ENCODE peak calls at places on chromosomes 16 and 17, in eight cellular contexts. L is tibial artery; M is foreskin keratinocyte; U is heart left ventricle; C is CD8-positive, alpha-beta T cell; S is MCF 10A; T is breast epithelium; E is BE2C. N is an unnamed sample.

GRCh38 chr17:78993241-78993956 is 13.7 kb upstream of the LGALS3BP start:
- DNase-seq in S (peak), T (peak), U (peak), C (peak), E (peak), L (peak), M (no peak), N (no peak)

GRCh38 chr17:7512105-7512504 is 27.9 kb downstream of the POLR2A start:
- DNase-seq in T (no peak), M (no peak), U (no peak), L (no peak), S (no peak), E (no peak), C (no peak), N (no peak)

GRCh38 chr17:33968350-33969044 is 286.6 kb upstream of the CCL2 start:
- DNase-seq in T (no peak), E (no peak), U (no peak), M (no peak), S (no peak), L (no peak), C (no peak), N (no peak)

GRCh38 chr17:73068322-73069153 is 23.9 kb downstream of the SLC39A11 start:
- DNase-seq in L (no peak), M (peak), T (no peak), E (peak), S (peak), U (no peak), C (no peak), N (no peak)

GRCh38 chr16:2035431-2036199 is 8.9 kb downstream of the NHERF2 start:
- DNase-seq in L (peak), U (peak), M (no peak), C (no peak), T (no peak), E (peak), S (no peak), N (no peak)

GRCh38 chr17:19867094-19867653 is 562 bp downstream of the ULK2 start:
- DNase-seq in M (peak), C (peak), L (peak), T (peak), E (peak), S (peak), U (peak), N (no peak)

GRCh38 chr16:67150833-67151396 is at the start of gene B3GNT9:
- DNase-seq in T (no peak), E (peak), U (peak), M (no peak), C (no peak), S (no peak), L (peak), N (no peak)

GRCh38 chr17:79833744-79834574 is 5.3 kb downstream of the CBX4 start:
- DNase-seq in C (no peak), E (no peak), M (no peak), U (no peak), T (no peak), S (no peak), L (no peak), N (no peak)

GRCh38 chr16:73057369-73058210 is 9.7 kb upstream of the ZFHX3 start:
- DNase-seq in C (no peak), S (no peak), E (peak), U (peak), L (peak), M (no peak), T (no peak), N (no peak)

GRCh38 chr16:89013111-89013510 is 36.1 kb upstream of the CBFA2T3 start:
- DNase-seq in M (no peak), C (no peak), S (no peak), U (no peak), L (peak), E (no peak), T (no peak), N (no peak)

GRCh38 chr17:55584055-55584685 is 72.9 kb upstream of the SMIM36 start:
- DNase-seq in S (peak), C (no peak), L (no peak), M (no peak), U (no peak), T (no peak), E (no peak), N (no peak)

GRCh38 chr16:65959978-65960377 is 406.5 kb upstream of the CDH5 start:
- DNase-seq in S (peak), L (no peak), C (no peak), E (no peak), U (no peak), M (no peak), T (no peak), N (no peak)

GRCh38 chr16:89495121-89495520 is 4.8 kb upstream of the ANKRD11 start:
- DNase-seq in U (no peak), S (no peak), C (no peak), E (no peak), M (no peak), T (no peak), L (no peak), N (no peak)

GRCh38 chr17:14513835-14514234 is 213.0 kb downstream of the HS3ST3B1 start:
- DNase-seq in L (no peak), E (no peak), U (no peak), M (no peak), S (no peak), T (no peak), C (no peak), N (no peak)

GRCh38 chr17:17126131-17127110 is 79.7 kb downstream of the PLD6 start:
- DNase-seq in C (no peak), U (no peak), S (no peak), E (no peak), M (no peak), L (peak), T (no peak), N (no peak)

GRCh38 chr17:54967621-54968258 is 714 bp downstream of the COX11 start:
- DNase-seq in T (no peak), S (peak), C (no peak), E (no peak), U (no peak), M (peak), L (no peak), N (no peak)

GRCh38 chr17:31693433-31694210 is 165.4 kb downstream of the COPRS start:
- DNase-seq in U (no peak), T (no peak), L (no peak), S (no peak), C (no peak), E (no peak), M (no peak), N (no peak)

DNA sequence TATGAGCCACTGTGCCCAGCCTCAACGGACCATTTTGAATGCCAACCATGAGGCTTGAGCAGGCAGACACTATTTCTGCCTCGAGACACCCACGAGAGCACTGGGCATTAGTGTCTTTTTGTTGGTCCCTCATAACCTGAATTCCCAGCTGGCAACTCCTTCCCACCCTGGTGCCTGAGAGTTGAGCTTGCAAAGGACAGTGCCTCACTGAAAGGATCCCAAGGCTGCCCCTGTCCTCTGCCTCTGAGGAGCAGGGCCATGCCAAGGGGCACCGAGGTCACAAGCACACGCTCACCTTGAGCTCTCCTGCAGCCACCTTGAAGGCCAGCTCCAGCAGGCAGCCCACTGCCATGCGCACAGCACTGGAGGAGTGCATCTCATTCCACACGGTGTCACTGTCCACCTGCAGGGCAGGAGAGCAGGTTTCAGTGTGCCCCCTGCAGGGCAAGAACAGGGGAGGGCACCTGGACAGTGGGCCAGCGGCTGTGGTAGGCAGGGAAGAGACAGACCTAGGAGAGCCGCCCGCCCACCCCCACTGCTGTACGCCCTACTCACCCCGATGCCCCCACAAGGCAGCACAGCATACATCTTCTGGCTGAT is 12.8 kb downstream of the G6PC3 start:
- DNase-seq in S (peak), L (no peak), M (no peak), C (no peak), T (no peak), U (no peak), E (peak), N (no peak)
- TF ChIP-seq CTCF in S (peak), L (peak), M (peak), C (no peak), T (no peak), U (peak), E (peak), N (peak)

GRCh38 chr17:80969030-80969673 is 22.5 kb upstream of the CHMP6 start:
- DNase-seq in T (no peak), C (no peak), M (no peak), U (no peak), S (no peak), L (no peak), E (peak), N (no peak)
- TF ChIP-seq CTCF in T (no peak), C (no peak), M (no peak), U (no peak), S (no peak), L (no peak), E (no peak), N (no peak)

DNA sequence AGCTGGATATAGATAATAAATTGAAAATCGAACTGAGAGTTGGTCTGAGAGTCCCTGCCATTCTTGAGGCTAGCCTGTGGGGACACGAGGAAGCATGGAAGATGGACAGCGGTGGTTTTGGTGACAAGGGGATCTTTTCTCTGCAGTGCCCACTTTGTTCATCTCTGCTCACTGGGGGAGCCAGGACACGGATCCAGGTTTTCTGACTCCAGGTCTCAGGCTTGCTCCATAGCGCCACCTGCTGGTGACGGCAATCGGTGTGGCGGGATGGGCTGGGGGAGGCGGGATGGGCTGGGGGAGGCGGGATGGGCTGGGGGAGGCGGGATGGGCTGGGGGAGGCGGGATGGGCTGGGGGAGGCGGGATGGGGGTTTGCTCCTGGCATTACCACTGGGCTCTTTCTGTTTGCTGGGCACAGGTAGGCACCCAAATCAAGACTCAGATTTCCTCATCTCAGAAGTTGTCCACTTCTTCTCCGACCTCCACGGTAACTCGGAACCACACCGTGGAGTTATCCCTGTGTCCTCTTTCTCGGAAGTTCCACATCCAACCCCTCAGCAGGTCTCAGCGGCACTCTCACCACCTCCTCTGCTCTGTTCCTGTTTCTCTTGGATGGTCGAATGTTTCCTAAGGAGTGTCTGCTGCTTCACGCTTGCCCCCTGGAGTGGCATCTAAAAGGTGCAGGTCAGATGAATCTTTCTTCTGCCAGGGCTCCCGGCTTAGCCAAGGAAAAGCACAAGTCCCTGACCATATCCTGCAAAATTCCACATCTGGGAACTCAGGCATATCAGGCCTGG is 142.4 kb downstream of the CYLD start:
- DNase-seq in L (no peak), E (peak), T (no peak), C (peak), U (no peak), M (no peak), S (peak), N (no peak)
- TF ChIP-seq CTCF in L (no peak), E (peak), T (no peak), C (no peak), U (no peak), M (peak), S (peak), N (no peak)

DNA sequence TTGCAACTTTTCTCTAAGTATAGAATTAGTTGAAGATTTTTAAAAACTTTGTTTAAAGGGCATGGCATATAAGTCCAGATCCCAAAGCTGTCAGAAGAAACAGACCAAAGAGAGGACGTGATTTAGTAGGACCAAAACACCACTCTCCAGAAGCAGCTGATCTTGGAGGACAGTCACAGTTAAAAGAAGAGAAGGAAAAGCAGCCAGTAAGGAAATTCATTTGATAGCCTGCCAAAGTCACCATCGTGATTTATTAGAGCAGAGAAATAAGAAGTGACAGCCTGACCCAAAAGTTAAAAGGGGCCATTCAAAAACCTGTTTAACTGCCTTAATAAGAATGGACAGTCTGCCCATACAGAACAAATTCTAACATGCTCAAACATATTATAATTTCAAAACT is 37.1 kb downstream of the SNN start:
- DNase-seq in T (no peak), M (no peak), U (no peak), L (no peak), S (no peak), C (no peak), E (no peak), N (no peak)
- TF ChIP-seq CTCF in T (no peak), M (no peak), U (no peak), L (no peak), S (no peak), C (no peak), E (no peak), N (no peak)

DNA sequence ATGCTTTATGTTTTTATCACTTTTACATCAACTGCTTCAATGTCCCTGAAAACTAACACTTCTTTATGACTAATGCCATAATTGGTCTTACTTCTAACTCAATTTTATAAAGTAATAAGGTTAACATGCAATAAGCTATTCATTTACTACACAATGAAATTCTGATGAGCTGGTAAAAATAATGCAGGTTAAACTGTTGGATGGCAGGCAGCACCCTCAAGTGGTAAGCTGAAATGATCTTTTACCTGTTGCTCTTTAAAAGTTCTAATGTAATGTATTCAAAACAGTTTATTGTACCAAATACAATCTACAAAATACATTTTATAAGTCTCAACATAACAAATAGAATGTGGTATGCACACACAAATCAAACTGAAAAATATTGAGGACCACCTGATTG is 1280.3 kb downstream of the CDH8 start:
- DNase-seq in L (no peak), U (no peak), M (no peak), S (no peak), E (no peak), T (no peak), C (no peak), N (no peak)
- TF ChIP-seq CTCF in L (no peak), U (peak), M (peak), S (peak), E (no peak), T (no peak), C (no peak), N (peak)

DNA sequence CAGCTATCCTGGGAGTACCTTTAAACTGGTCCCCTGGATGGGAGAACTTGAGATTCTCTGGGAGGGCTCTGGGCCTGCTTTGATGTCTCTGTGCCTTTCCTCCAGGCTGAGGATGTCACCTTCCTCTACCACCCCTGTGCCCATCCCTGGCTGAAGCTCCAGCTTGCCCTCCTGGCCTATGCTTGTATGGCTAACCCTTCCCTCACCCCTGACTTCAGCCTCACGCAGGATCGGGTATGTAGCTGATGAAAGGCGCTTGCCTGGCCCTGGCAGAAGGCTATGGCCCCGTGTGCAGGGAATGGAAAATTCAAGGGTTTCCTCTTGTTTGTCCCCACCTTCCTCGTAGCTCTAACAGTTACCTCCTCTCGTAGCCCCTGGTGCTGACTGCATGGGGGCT is 3.0 kb downstream of the TP53I13 start:
- DNase-seq in L (peak), U (peak), E (no peak), S (no peak), C (no peak), M (no peak), T (no peak), N (no peak)
- TF ChIP-seq CTCF in L (no peak), U (no peak), E (no peak), S (no peak), C (no peak), M (no peak), T (no peak), N (no peak)